ENCODE peak calls at places on chromosome 6, in five cellular contexts. S, V, D, B and W are unnamed samples.

GRCh38 chr6:73121421-73121993 is 103.8 kb downstream of the KHDC1L start:
- DNase-seq in D (no peak), B (no peak), V (no peak), S (no peak), W (no peak)

GRCh38 chr6:158660331-158660730 is 10.5 kb downstream of the SYTL3 start:
- DNase-seq in B (no peak), D (peak), V (no peak), S (peak), W (peak)

GRCh38 chr6:135323202-135323668 is 142.1 kb downstream of the MYB start:
- DNase-seq in V (no peak), B (no peak), D (no peak), S (peak), W (no peak)

GRCh38 chr6:5290500-5290899 is 29.2 kb downstream of the FARS2 start:
- DNase-seq in S (no peak), V (no peak), D (no peak), B (no peak), W (no peak)

GRCh38 chr6:132964101-132964867 is 149.9 kb downstream of the RPS12 start:
- DNase-seq in B (no peak), D (no peak), S (no peak), V (no peak), W (peak)

GRCh38 chr6:169722362-169723199 is 1.7 kb downstream of the PHF10 start:
- DNase-seq in S (peak), B (no peak), D (no peak), V (peak), W (no peak)

GRCh38 chr6:116268589-116269293 is 11.0 kb downstream of the TSPYL1 start:
- DNase-seq in B (no peak), D (peak), S (peak), V (no peak), W (peak)

GRCh38 chr6:25560851-25561250 is 91.2 kb upstream of the SCGN start:
- DNase-seq in D (no peak), B (no peak), V (no peak), S (no peak), W (no peak)

GRCh38 chr6:27873101-27874030 is 38.8 kb downstream of the OR2B2 start:
- DNase-seq in V (no peak), D (no peak), B (no peak), S (peak), W (peak)

GRCh38 chr6:52232990-52233389 is 11.3 kb downstream of the IL17F start:
- DNase-seq in S (no peak), D (no peak), V (no peak), B (no peak), W (no peak)

GRCh38 chr6:82875573-82876185 is 190.0 kb downstream of the UBE3D start:
- DNase-seq in V (no peak), B (no peak), D (peak), S (no peak), W (no peak)

GRCh38 chr6:160971151-160971550 is 20.4 kb upstream of the MAP3K4 start:
- DNase-seq in B (no peak), S (no peak), D (no peak), V (no peak), W (no peak)

GRCh38 chr6:34671801-34672656 is 24.5 kb downstream of the ILRUN start:
- DNase-seq in D (no peak), B (no peak), V (no peak), S (peak), W (no peak)

GRCh38 chr6:103367212-103367611 is 1492.5 kb downstream of the HACE1 start:
- DNase-seq in S (no peak), V (no peak), B (no peak), D (no peak), W (no peak)

GRCh38 chr6:152070556-152070955 is 263.1 kb downstream of the ESR1 start:
- DNase-seq in V (no peak), B (no peak), D (no peak), S (no peak), W (no peak)

GRCh38 chr6:11363881-11364576 is 131.6 kb upstream of the NEDD9 start:
- DNase-seq in D (no peak), S (no peak), B (no peak), V (no peak), W (no peak)

GRCh38 chr6:63066053-63066704 is 145.1 kb upstream of the FKBP1C start:
- DNase-seq in D (no peak), B (no peak), S (peak), V (no peak), W (no peak)